ENCODE peak calls at places on chromosomes 3 and 15, in four cellular contexts. W is HL-60, R is K562, Y is GM12878. X is an unnamed sample.

GRCh38 chr3:2923390-2923789 is 186.8 kb downstream of the IL5RA start:
- DNase-seq in W (peak), R (no peak), Y (no peak), X (no peak)

GRCh38 chr15:63727542-63727941 is 106.2 kb downstream of the HERC1 start:
- DNase-seq in W (no peak), R (no peak), Y (no peak), X (no peak)

GRCh38 chr3:131708216-131708615 is 205.4 kb upstream of the MRPL3 start:
- DNase-seq in W (no peak), R (no peak), Y (no peak), X (no peak)

GRCh38 chr3:37887824-37888223 is 26.1 kb downstream of the CTDSPL start:
- DNase-seq in W (no peak), R (no peak), Y (no peak), X (no peak)

GRCh38 chr15:51094606-51095569 is at the start of gene TNFAIP8L3:
- DNase-seq in W (no peak), R (no peak), Y (no peak), X (no peak)

GRCh38 chr15:64842986-64843561 is 1.4 kb downstream of the PLEKHO2 start:
- DNase-seq in W (peak), R (no peak), Y (no peak), X (no peak)

GRCh38 chr3:14884665-14885064 is 62.7 kb upstream of the NR2C2 start:
- DNase-seq in W (no peak), R (no peak), Y (no peak), X (no peak)

GRCh38 chr3:6697722-6698121 is 163.2 kb upstream of the GRM7 start:
- DNase-seq in W (no peak), R (no peak), Y (no peak), X (no peak)

GRCh38 chr15:32659340-32659831 is 17.9 kb downstream of the SCG5 start:
- DNase-seq in W (no peak), R (no peak), Y (no peak), X (no peak)

GRCh38 chr3:58683001-58683845 is 16.6 kb upstream of the FAM3D start:
- DNase-seq in W (no peak), R (no peak), Y (peak), X (no peak)

GRCh38 chr3:175258763-175259162 is 399.6 kb downstream of the NAALADL2 start:
- DNase-seq in W (no peak), R (no peak), Y (no peak), X (no peak)

GRCh38 chr3:175932586-175932985 is 1073.5 kb downstream of the NAALADL2 start:
- DNase-seq in W (no peak), R (no peak), Y (no peak), X (no peak)

GRCh38 chr15:62845239-62846126 is 197.1 kb upstream of the TPM1 start:
- DNase-seq in W (no peak), R (no peak), Y (no peak), X (no peak)

DNA sequence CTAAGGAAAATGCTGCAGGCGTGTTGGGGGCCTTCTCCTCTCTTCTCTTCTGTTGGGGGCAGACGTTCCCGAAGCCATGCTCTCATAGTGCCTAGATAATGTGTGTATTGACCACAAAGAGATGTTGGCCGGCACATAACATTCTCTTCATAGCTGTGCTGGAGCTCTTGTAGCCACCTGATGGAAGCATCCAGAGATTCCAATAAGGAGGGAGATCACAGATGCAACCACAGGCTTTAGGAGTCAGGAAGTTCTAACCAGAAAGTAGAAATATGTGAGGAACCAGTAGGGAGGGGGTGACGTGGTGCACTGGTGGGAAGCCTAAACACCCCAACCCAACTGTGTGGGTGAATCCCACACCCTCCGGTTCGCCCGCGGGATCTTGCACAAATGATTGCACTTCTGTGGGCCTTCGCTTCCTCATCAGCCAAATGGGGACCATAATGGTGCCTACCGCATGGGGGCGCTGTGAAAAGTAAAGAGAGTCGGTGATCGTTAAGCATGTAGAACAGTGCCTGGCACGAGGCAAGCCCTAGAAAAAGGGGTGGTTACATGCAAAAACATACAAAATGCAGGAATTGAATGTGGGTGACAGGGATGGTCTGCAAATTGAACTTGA is 87.8 kb downstream of the TOP2B start:
- DNase-seq in W (no peak), R (peak), Y (no peak), X (no peak)
- TF ChIP-seq SPI1 in W (no peak), R (no peak), Y (no peak), X (no peak)

DNA sequence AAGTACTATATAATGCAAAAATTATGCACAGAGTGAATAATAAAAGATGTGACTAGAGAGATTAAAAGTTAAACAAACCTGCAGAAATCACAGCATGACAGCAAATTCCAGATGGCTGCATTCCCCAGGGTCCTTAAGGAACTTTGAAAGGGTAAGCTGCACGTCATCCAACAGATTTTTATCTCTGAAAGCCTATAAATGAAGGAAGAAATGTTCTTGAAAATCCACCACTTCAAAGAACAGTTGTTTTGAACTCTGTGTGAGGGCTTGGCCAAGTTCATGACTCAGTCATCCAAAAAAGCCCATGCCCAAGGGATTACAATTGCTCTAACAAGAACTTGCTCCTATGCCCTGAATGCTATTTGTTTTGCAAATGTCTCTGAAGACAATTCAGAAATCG is 603.6 kb downstream of the PLOD2 start:
- DNase-seq in W (no peak), R (no peak), Y (no peak), X (no peak)
- TF ChIP-seq SPI1 in W (no peak), R (no peak), Y (no peak), X (no peak)

GRCh38 chr15:80070840-80071239 is 11.4 kb downstream of the ZFAND6 start:
- DNase-seq in W (peak), R (no peak), Y (no peak), X (no peak)
- TF ChIP-seq SPI1 in W (no peak), R (no peak), Y (no peak), X (no peak)

DNA sequence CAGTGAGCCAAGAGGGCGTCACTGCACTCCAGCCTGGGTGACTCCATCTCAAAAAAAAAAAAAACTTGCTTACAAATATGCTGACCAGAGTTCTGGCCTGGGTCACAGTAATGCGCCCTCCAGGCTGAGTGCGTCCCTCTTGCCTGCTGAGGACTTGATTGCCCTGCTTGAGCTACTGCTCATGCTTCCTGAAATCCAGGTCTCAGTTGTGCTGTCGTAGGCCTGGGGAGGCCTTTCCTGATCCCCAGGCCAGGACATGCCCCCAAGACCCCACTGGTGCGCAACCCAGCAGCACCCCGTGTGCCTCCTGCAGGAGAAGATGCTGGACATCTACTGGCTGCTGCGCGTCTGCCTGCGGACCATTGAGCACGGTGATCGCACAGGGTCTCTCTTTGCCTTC is 7.3 kb downstream of the AMIGO3 start:
- DNase-seq in W (no peak), R (no peak), Y (no peak), X (no peak)
- TF ChIP-seq SPI1 in W (no peak), R (no peak), Y (no peak), X (no peak)

DNA sequence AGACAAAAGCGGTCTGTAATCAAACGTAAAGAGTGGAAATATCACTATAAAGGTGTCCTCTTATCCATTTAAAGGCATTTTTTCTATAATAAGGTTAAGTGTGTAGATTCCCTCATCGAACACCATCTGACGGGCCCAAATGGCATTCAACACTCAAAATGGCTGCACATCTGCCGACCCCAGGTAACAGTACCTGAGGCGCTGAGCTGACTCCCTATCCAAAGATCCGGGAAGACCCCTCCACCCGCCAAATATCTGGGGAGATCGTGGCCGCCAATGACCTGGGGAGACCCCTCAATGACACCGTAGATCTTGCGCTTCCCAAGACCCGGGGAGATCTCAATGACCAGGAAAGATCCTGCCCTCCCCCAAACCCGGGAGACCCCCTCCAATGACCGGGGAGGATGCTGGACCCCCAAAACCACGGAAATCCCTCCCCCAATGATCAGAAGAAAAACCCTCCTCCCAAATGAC is 476 bp downstream of the IP6K2 start:
- DNase-seq in W (no peak), R (peak), Y (no peak), X (no peak)
- TF ChIP-seq SPI1 in W (no peak), R (no peak), Y (no peak), X (no peak)

DNA sequence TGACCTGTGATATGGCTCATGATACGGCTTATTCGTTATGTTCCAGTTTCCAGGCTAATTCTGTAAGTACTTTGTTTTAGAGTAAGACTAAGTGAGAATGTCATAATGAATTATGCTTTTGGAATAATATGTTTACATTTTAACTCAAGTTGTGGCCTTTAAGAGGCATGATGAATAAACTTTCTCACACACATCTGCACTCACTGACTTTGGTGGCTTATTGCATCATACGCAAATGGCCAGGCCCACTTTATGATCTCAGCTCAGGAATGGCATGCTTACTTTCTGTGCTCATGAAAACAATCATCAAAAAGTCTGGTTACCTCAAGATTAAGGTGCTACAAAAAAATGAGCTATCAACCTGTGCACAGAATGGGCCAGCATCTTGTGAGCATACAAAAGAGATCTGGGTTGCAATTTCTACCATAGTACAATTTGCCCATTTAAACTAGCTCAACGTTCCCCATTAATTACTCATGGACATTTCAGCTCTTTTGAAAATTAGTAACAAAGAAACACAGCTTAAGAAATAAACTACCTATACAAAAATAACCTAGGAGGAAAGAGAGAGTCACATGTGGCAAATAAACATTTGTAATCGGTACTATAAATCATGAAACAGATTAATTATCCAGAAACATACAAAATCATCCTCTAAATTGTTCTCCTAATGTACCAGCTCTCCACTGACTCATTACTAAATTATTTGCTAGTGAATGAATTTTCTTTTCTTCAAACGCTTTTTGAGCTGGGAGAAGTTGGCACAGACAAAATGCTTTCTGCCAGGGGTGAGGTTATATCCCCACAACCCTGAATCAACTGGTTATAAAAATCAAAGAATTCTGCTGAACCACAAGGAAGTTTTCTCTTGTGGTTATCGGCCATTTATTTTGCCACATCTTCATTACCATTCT is 439.0 kb upstream of the ADAMTS9 start:
- DNase-seq in W (no peak), R (no peak), Y (no peak), X (no peak)
- TF ChIP-seq SPI1 in W (no peak), R (no peak), Y (no peak), X (no peak)

GRCh38 chr3:42803800-42804112 is 534 bp downstream of the HIGD1A start:
- DNase-seq in W (no peak), R (peak), Y (no peak), X (peak)

GRCh38 chr3:42801784-42802183 is 2.5 kb downstream of the HIGD1A start:
- DNase-seq in W (no peak), R (no peak), Y (no peak), X (no peak)

GRCh38 chr3:42804831-42805821 is 836 bp upstream of the HIGD1A start:
- DNase-seq in W (no peak), R (peak), Y (no peak), X (no peak)

GRCh38 chr3:42804113-42804830 is at the start of gene HIGD1A:
- DNase-seq in W (peak), R (peak), Y (peak), X (peak)

DNA sequence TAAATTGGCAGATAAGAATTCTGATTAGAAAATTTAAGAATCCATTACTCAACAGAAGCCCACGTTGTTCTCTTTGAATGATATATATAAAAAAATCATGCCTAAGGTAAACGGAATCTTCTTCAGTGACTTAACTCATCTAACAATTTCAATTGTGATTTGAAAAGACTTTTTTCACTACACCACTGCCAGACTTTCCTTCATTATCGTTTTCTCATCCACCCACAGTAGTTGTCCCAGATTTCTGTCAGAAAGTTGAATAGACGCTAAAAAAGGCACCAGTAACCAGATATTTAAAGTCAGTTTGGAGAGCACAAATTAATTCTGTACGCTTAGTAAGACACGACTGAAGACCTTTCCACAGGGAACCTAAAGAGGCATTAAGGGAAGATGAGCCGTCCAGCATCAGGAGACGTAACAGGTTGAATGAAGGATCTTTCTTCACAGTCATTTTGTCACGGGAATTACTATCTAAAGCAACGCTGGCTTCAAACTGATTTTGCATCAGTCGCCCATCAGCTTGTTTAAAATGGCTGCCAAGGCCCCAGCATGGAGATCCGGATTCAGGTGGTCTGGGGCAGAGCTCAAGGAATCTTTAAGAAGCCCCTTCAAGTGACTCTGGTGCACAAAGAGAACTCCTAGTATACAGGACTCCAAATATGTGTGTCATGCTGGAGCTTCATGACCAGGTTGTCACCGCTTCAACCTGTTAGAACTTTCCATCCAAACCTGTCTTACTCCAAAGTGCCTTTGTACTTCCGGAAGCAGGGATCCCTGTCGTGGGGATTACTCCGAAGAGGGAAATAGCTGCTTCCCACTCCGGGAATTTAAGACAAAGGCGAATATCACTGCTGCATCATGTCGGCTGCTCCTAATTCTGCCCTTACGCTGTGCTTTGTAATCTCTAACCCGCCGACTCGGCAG is 1.2 kb downstream of the HIGD1A start:
- DNase-seq in W (no peak), R (peak), Y (no peak), X (no peak)
- TF ChIP-seq SPI1 in W (no peak), R (no peak), Y (no peak), X (no peak)

X was measured in GM12891.